ENCODE peak calls at places on chromosomes 4 and X, in nine cellular contexts. Z, W, M, C, R, I, G, P and B are unnamed samples.

GRCh38 chr4:20266215-20267082 is 14.7 kb downstream of the SLIT2 start:
- DNase-seq in I (no peak), P (no peak), M (peak; percentile 58), Z (no peak), G (no peak), W (no peak), C (no peak), R (no peak), B (no peak)

GRCh38 chr4:2462218-2462991 is 6.5 kb upstream of the RNF4 start:
- DNase-seq in W (peak; percentile 64), P (peak; percentile 10), R (peak; percentile 76), G (peak; percentile 79), C (peak; percentile 39), I (peak; percentile 82), Z (peak; percentile 82), M (peak; percentile 71), B (no peak)

GRCh38 chr4:3237266-3237665 is 11.7 kb upstream of the MSANTD1 start:
- DNase-seq in G (no peak), Z (no peak), C (no peak), I (no peak), P (no peak), M (no peak), W (no peak), R (no peak), B (no peak)

GRCh38 chrX:55143621-55144020 is 54.8 kb downstream of the PAGE2 start:
- DNase-seq in P (no peak), I (no peak), Z (no peak), M (no peak), C (no peak), G (no peak), R (no peak), W (no peak), B (no peak)

GRCh38 chr4:56197387-56197786 is 189.9 kb downstream of the AASDH start:
- DNase-seq in W (peak; percentile 12), I (no peak), R (no peak), P (no peak), Z (no peak), M (no peak), G (no peak), C (no peak), B (no peak)

GRCh38 chr4:26300314-26301307 is 20.2 kb upstream of the RBPJ start:
- DNase-seq in P (no peak), I (no peak), M (no peak), R (no peak), Z (no peak), W (peak; percentile 73), C (no peak), G (no peak), B (no peak)

GRCh38 chr4:179662522-179662921 is 2220.3 kb upstream of the AGA start:
- DNase-seq in Z (no peak), M (no peak), C (no peak), G (no peak), W (no peak), R (no peak), I (no peak), P (no peak), B (no peak)

GRCh38 chrX:33207056-33207455 is 4.3 kb downstream of the DMD start:
- DNase-seq in C (no peak), W (no peak), G (no peak), P (no peak), I (no peak), Z (no peak), R (no peak), M (no peak), B (no peak)

GRCh38 chr4:56619160-56619559 is 61.9 kb downstream of the HOPX start:
- DNase-seq in M (no peak), P (no peak), G (no peak), Z (no peak), W (peak; percentile 42), R (no peak), I (no peak), C (no peak), B (no peak)